ENCODE peak calls at places on chromosomes 11 and 22, in five cellular contexts. A is OCI-LY7, Q is midbrain, I is NCI-H774, K is NCI-H1694. X is an unnamed sample.

GRCh38 chr11:128563308-128563707 is 24.1 kb downstream of the ETS1 start:
- DNase-seq in Q (no peak), K (no peak), I (no peak), A (no peak), X (no peak)

GRCh38 chr11:102840018-102840417 is 3.4 kb downstream of the MMP3 start:
- DNase-seq in Q (no peak), K (no peak), I (no peak), A (no peak), X (no peak)

GRCh38 chr22:50445071-50445879 is 29.6 kb downstream of the SBF1 start:
- DNase-seq in A (peak), I (no peak), Q (no peak), K (no peak), X (no peak)

GRCh38 chr11:24779791-24780190 is 282.9 kb downstream of the LUZP2 start:
- DNase-seq in A (no peak), K (no peak), I (no peak), Q (no peak), X (no peak)

GRCh38 chr11:22165087-22165486 is 27.8 kb upstream of the ANO5 start:
- DNase-seq in A (no peak), K (no peak), Q (no peak), I (no peak), X (no peak)

GRCh38 chr11:46112961-46113617 is 8.2 kb downstream of the PHF21A start:
- DNase-seq in A (peak), Q (peak), K (peak), I (peak), X (peak)

GRCh38 chr22:22210375-22210774 is 34.2 kb upstream of the VPREB1 start:
- DNase-seq in Q (no peak), K (no peak), A (no peak), I (no peak), X (peak)

GRCh38 chr11:27464155-27464759 is 8.3 kb downstream of the LGR4 start:
- DNase-seq in A (no peak), I (no peak), K (no peak), Q (no peak), X (no peak)

GRCh38 chr22:48828688-48829087 is 999.0 kb downstream of the BRD1 start:
- DNase-seq in Q (no peak), K (no peak), I (no peak), A (no peak), X (no peak)

GRCh38 chr11:118005224-118006152 is 19.3 kb downstream of the IL10RA start:
- DNase-seq in Q (no peak), A (no peak), K (no peak), I (no peak), X (no peak)

GRCh38 chr11:67548555-67549110 is 25.4 kb upstream of the CABP2 start:
- DNase-seq in I (peak), A (no peak), Q (no peak), K (no peak), X (no peak)

GRCh38 chr11:80783561-80783960 is 1342.7 kb upstream of the TENM4 start:
- DNase-seq in A (no peak), K (no peak), I (no peak), Q (no peak), X (no peak)

GRCh38 chr11:112656772-112657428 is 304.3 kb upstream of the NCAM1 start:
- DNase-seq in I (no peak), K (no peak), Q (no peak), A (no peak), X (peak)

GRCh38 chr22:33873186-33873585 is 47.1 kb downstream of the LARGE1 start:
- DNase-seq in A (no peak), I (no peak), K (no peak), Q (no peak), X (no peak)

GRCh38 chr22:38202437-38203089 is 769 bp downstream of the MAFF start:
- DNase-seq in A (peak), Q (peak), K (no peak), I (no peak), X (peak)

GRCh38 chr11:111388431-111388830 is 9.4 kb upstream of the POU2AF1 start:
- DNase-seq in I (no peak), Q (no peak), A (no peak), K (no peak), X (no peak)

GRCh38 chr11:1224491-1225385 is 1.9 kb downstream of the MUC5B start:
- DNase-seq in I (no peak), Q (no peak), A (no peak), K (no peak), X (no peak)

GRCh38 chr11:15185021-15185420 is 70.3 kb downstream of the INSC start:
- DNase-seq in A (no peak), Q (no peak), I (no peak), K (no peak), X (no peak)

GRCh38 chr11:12293486-12293885 is 83.9 kb upstream of the PARVA start:
- DNase-seq in I (no peak), K (no peak), Q (no peak), A (no peak), X (no peak)

GRCh38 chr11:10716543-10717259 is 23.1 kb upstream of the IRAG1 start:
- DNase-seq in K (no peak), I (no peak), A (no peak), Q (no peak), X (no peak)

GRCh38 chr22:26922804-26923203 is 265.4 kb downstream of the MIAT start:
- DNase-seq in A (peak), I (no peak), Q (no peak), K (no peak), X (no peak)

GRCh38 chr11:34732831-34733230 is 111.9 kb downstream of the EHF start:
- DNase-seq in K (no peak), I (peak), Q (no peak), A (no peak), X (no peak)

GRCh38 chr11:10923886-10924285 is 66.0 kb upstream of the ZBED5 start:
- DNase-seq in K (no peak), Q (no peak), I (no peak), A (no peak), X (no peak)

GRCh38 chr11:67266424-67267187 is at the start of gene GRK2:
- DNase-seq in K (no peak), A (peak), Q (peak), I (peak), X (peak)

GRCh38 chr22:37245740-37246139 is 1.7 kb upstream of the RAC2 start:
- DNase-seq in K (no peak), A (no peak), Q (no peak), I (no peak), X (no peak)

GRCh38 chr22:36942561-36942960 is 29.1 kb downstream of the CSF2RB start:
- DNase-seq in K (no peak), Q (no peak), A (no peak), I (no peak), X (no peak)